ENCODE peak calls at places on chromosomes 16 and 17, in ten cellular contexts. B is sigmoid colon; P is cardiac muscle cell; U is suprapubic skin; E is stomach; Q is gastrocnemius medialis; I is heart right ventricle; M is skeletal muscle cell; J is CD8-positive, alpha-beta T cell; H is body of pancreas. Z is an unnamed sample.

GRCh38 chr17:77456951-77457548 is 316.3 kb downstream of the SEC14L1 start:
- DNase-seq in B (no peak), P (no peak), U (no peak), E (no peak), Q (no peak), I (no peak), M (no peak), J (peak; percentile 72), H (no peak), Z (no peak)

GRCh38 chr17:67246648-67247415 is 1.8 kb upstream of the HELZ start:
- DNase-seq in B (no peak), P (no peak), U (peak; percentile 67), E (peak; percentile 78), Q (peak; percentile 50), I (no peak), M (no peak), J (peak; percentile 61), H (peak; percentile 42), Z (no peak)

GRCh38 chr17:35491417-35491816 is 42.9 kb upstream of the SLFN13 start:
- DNase-seq in B (no peak), P (no peak), U (no peak), E (no peak), Q (no peak), I (no peak), M (no peak), J (no peak), H (no peak), Z (no peak)

GRCh38 chr16:11424118-11424460 is 78.8 kb downstream of the RMI2 start:
- DNase-seq in B (no peak), P (no peak), U (no peak), E (no peak), Q (no peak), I (no peak), M (no peak), J (no peak), H (no peak), Z (no peak)

GRCh38 chr16:57623251-57624043 is 5.0 kb upstream of the ADGRG1 start:
- DNase-seq in B (peak; percentile 72), P (no peak), U (peak; percentile 71), E (peak; percentile 78), Q (no peak), I (no peak), M (no peak), J (no peak), H (peak; percentile 61), Z (peak; percentile 38)

GRCh38 chr17:71974051-71974450 is 146.8 kb upstream of the SOX9 start:
- DNase-seq in B (no peak), P (no peak), U (no peak), E (no peak), Q (no peak), I (no peak), M (no peak), J (no peak), H (no peak), Z (no peak)

GRCh38 chr17:30812218-30813177 is 12.0 kb downstream of the CRLF3 start:
- DNase-seq in B (no peak), P (no peak), U (no peak), E (no peak), Q (no peak), I (no peak), M (no peak), J (peak; percentile 47), H (no peak), Z (peak; percentile 62)

GRCh38 chr17:66702106-66702936 is 132.6 kb upstream of the CACNG5 start:
- DNase-seq in B (no peak), P (no peak), U (no peak), E (no peak), Q (no peak), I (no peak), M (no peak), J (no peak), H (no peak), Z (no peak)

GRCh38 chr17:46911311-46911710 is 11.6 kb upstream of the GOSR2 start:
- DNase-seq in B (no peak), P (no peak), U (no peak), E (no peak), Q (no peak), I (no peak), M (no peak), J (no peak), H (no peak), Z (no peak)

GRCh38 chr17:58667934-58668597 is 23.8 kb downstream of the TEX14 start:
- DNase-seq in B (no peak), P (no peak), U (no peak), E (no peak), Q (no peak), I (no peak), M (no peak), J (no peak), H (no peak), Z (peak; percentile 22)

GRCh38 chr17:58658804-58659713 is 32.8 kb downstream of the TEX14 start:
- DNase-seq in B (peak; percentile 91), P (peak; percentile 93), U (peak; percentile 82), E (peak; percentile 75), Q (peak; percentile 79), I (peak; percentile 16), M (peak; percentile 99), J (peak; percentile 81), H (peak; percentile 79), Z (peak; percentile 72)

GRCh38 chr16:68083861-68084503 is 1.2 kb upstream of the NFATC3 start:
- DNase-seq in B (peak; percentile 76), P (peak; percentile 28), U (no peak), E (no peak), Q (peak; percentile 46), I (no peak), M (no peak), J (no peak), H (peak; percentile 25), Z (no peak)
- H3K4me3 ChIP-seq in B (peak overlapping the region; percentile 97), P (peak overlapping the region; percentile 45), U (peak overlapping the region; percentile 84), E (peak overlapping the region; percentile 85), Q (peak overlapping the region; percentile 57), I (no peak overlapping the region), M (peak overlapping the region; percentile 55), J (peak overlapping the region; percentile 97), H (no peak overlapping the region), Z (no peak overlapping the region)

DNA sequence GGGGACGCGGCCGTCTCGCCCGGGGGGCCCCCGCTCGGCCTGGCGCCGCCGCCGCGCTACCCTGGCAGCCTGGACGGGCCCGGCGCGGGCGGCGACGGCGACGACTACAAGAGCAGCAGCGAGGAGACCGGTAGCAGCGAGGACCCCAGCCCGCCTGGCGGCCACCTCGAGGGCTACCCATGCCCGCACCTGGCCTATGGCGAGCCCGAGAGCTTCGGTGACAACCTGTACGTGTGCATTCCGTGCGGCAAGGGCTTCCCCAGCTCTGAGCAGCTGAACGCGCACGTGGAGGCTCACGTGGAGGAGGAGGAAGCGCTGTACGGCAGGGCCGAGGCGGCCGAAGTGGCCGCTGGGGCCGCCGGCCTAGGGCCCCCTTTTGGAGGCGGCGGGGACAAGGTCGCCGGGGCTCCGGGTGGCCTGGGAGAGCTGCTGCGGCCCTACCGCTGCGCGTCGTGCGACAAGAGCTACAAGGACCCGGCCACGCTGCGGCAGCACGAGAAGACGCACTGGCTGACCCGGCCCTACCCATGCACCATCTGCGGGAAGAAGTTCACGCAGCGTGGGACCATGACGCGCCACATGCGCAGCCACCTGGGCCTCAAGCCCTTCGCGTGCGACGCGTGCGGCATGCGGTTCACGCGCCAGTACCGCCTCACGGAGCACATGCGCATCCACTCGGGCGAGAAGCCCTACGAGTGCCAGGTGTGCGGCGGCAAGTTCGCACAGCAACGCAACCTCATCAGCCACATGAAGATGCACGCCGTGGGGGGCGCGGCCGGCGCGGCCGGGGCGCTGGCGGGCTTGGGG is 3.0 kb downstream of the HIC1 start:
- DNase-seq in B (peak; percentile 72), P (no peak), U (peak; percentile 67), E (no peak), Q (no peak), I (no peak), M (no peak), J (no peak), H (no peak), Z (no peak)
- H3K4me3 ChIP-seq in B (peak overlapping the region; percentile 64), P (no peak overlapping the region), U (peak overlapping the region; percentile 65), E (peak overlapping the region; percentile 68), Q (no peak overlapping the region), I (no peak overlapping the region), M (peak overlapping the region; percentile 42), J (no peak overlapping the region), H (no peak overlapping the region), Z (no peak overlapping the region)

DNA sequence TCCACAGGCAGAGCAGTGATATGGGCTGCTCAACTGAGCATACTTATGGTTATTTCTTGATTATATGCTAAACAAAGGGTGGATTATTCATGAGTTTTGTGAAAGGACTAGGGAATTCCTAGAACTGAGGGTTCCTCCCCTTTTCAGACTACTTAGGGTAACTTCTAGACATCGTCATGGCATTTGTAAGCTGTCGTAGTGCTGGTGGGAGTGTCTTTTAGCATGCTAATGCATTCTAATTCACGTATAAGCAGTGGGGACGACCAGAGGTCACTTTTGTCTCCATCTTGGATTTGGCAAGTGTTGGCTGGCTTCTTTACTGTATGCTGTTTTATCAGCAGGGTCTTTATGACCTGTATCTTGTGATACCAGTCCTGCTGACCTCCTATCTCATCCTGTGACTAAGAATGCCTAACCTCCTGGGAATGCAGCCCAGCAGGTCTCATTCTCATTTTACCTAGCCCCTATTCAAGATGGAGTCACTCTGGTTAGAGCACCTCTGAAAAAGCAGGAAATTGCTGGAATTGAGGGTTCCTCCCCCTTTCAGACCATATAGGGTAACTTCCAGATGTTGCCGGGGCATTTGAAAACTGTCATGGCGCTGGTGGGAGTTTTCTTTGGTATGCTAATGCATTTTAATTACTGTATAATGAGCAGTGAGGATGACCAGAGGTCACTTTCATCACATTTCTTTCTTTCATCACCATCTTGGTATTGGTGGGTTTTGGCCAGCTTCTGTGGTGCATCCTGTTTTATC is 388.5 kb downstream of the XYLT1 start:
- DNase-seq in B (no peak), P (no peak), U (no peak), E (no peak), Q (no peak), I (no peak), M (no peak), J (no peak), H (no peak), Z (no peak)
- H3K4me3 ChIP-seq in B (no peak overlapping the region), P (no peak overlapping the region), U (no peak overlapping the region), E (no peak overlapping the region), Q (no peak overlapping the region), I (no peak overlapping the region), M (no peak overlapping the region), J (no peak overlapping the region), H (no peak overlapping the region), Z (no peak overlapping the region)

GRCh38 chr17:36950027-36950426 is 1.3 kb downstream of the AATF start:
- DNase-seq in B (no peak), P (no peak), U (no peak), E (no peak), Q (no peak), I (no peak), M (no peak), J (no peak), H (no peak), Z (no peak)

GRCh38 chr17:36948717-36949460 is at the start of gene AATF:
- DNase-seq in B (peak; percentile 98), P (peak; percentile 97), U (peak; percentile 98), E (peak; percentile 98), Q (peak; percentile 93), I (peak; percentile 97), M (peak; percentile 81), J (peak; percentile 98), H (peak; percentile 97), Z (peak; percentile 97)

GRCh38 chr17:36951390-36951789 is 2.6 kb downstream of the AATF start:
- DNase-seq in B (no peak), P (no peak), U (no peak), E (no peak), Q (no peak), I (no peak), M (no peak), J (no peak), H (no peak), Z (no peak)

GRCh38 chr17:36947922-36948716 is 635 bp upstream of the AATF start:
- DNase-seq in B (no peak), P (no peak), U (no peak), E (no peak), Q (no peak), I (no peak), M (no peak), J (no peak), H (no peak), Z (no peak)

GRCh38 chr17:36949461-36949927 is 740 bp downstream of the AATF start:
- DNase-seq in B (no peak), P (no peak), U (no peak), E (no peak), Q (no peak), I (no peak), M (no peak), J (no peak), H (no peak), Z (no peak)
- H3K4me3 ChIP-seq in B (peak overlapping the region; percentile 86), P (peak overlapping the region; percentile 64), U (peak overlapping the region; percentile 81), E (peak overlapping the region; percentile 80), Q (peak overlapping the region; percentile 96), I (peak overlapping the region; percentile 70), M (peak overlapping the region; percentile 66), J (peak overlapping the region; percentile 81), H (peak overlapping the region; percentile 67), Z (peak overlapping the region; percentile 87)